ENCODE peak calls at places on chromosomes 1 and 21, in ten cellular contexts. R, L, P, T, D, N, V, X, S and Q are unnamed samples.

GRCh38 chr1:247857986-247858356 is 984 bp downstream of the TRIM58 start:
- DNase-seq in R (no peak), L (no peak), P (no peak), T (no peak), D (no peak), N (no peak), V (no peak), X (peak), S (no peak), Q (no peak)

GRCh38 chr1:24705260-24706073 is 39.8 kb upstream of the CLIC4 start:
- DNase-seq in R (peak), L (peak), P (no peak), T (peak), D (peak), N (peak), V (peak), X (peak), S (no peak), Q (peak)

GRCh38 chr21:39915881-39916280 is 48.6 kb downstream of the PCP4 start:
- DNase-seq in R (no peak), L (no peak), P (no peak), T (no peak), D (no peak), N (no peak), V (peak), X (no peak), S (no peak), Q (no peak)

GRCh38 chr21:45973475-45974072 is 8.0 kb upstream of the COL6A1 start:
- DNase-seq in R (peak), L (peak), P (no peak), T (peak), D (peak), N (peak), V (peak), X (peak), S (no peak), Q (peak)

GRCh38 chr1:213997772-213998107 is 10.0 kb downstream of the PROX1 start:
- DNase-seq in R (no peak), L (no peak), P (no peak), T (no peak), D (no peak), N (no peak), V (no peak), X (no peak), S (no peak), Q (no peak)

GRCh38 chr1:76942549-76942948 is 75.3 kb downstream of the ST6GALNAC5 start:
- DNase-seq in R (no peak), L (no peak), P (no peak), T (no peak), D (no peak), N (no peak), V (peak), X (no peak), S (no peak), Q (no peak)

GRCh38 chr1:97796716-97797115 is 124.1 kb downstream of the DPYD start:
- DNase-seq in R (no peak), L (no peak), P (no peak), T (no peak), D (no peak), N (no peak), V (peak), X (no peak), S (no peak), Q (no peak)

GRCh38 chr1:193115629-193116227 is 6.1 kb upstream of the CDC73 start:
- DNase-seq in R (no peak), L (no peak), P (no peak), T (no peak), D (no peak), N (no peak), V (peak), X (no peak), S (no peak), Q (no peak)

GRCh38 chr1:28631713-28632112 is 11.2 kb downstream of the TAF12 start:
- DNase-seq in R (peak), L (no peak), P (no peak), T (no peak), D (no peak), N (no peak), V (no peak), X (no peak), S (no peak), Q (no peak)

GRCh38 chr21:26389971-26390641 is 183.0 kb downstream of the CYYR1 start:
- DNase-seq in R (peak), L (no peak), P (no peak), T (peak), D (no peak), N (no peak), V (peak), X (no peak), S (no peak), Q (no peak)

GRCh38 chr1:178241837-178242236 is 147.9 kb downstream of the RASAL2 start:
- DNase-seq in R (no peak), L (no peak), P (no peak), T (no peak), D (no peak), N (no peak), V (no peak), X (no peak), S (no peak), Q (no peak)
- TF ChIP-seq CTCF in R (no peak), L (no peak), P (no peak), T (no peak), D (peak), N (no peak), V (peak), X (no peak), S (no peak), Q (peak)

GRCh38 chr1:100412980-100413379 is 60.7 kb downstream of the CDC14A start:
- DNase-seq in R (no peak), L (no peak), P (no peak), T (no peak), D (no peak), N (no peak), V (no peak), X (no peak), S (no peak), Q (no peak)
- TF ChIP-seq CTCF in R (no peak), L (no peak), P (no peak), T (no peak), D (no peak), N (no peak), V (no peak), X (no peak), S (no peak), Q (no peak)

GRCh38 chr1:15323989-15324866 is 77.2 kb downstream of the FHAD1 start:
- DNase-seq in R (no peak), L (no peak), P (no peak), T (no peak), D (no peak), N (no peak), V (no peak), X (peak), S (no peak), Q (no peak)

GRCh38 chr1:15324867-15325335 is 77.9 kb downstream of the FHAD1 start:
- DNase-seq in R (no peak), L (no peak), P (no peak), T (no peak), D (no peak), N (no peak), V (no peak), X (no peak), S (no peak), Q (no peak)

GRCh38 chr1:15326691-15327530 is 79.9 kb downstream of the FHAD1 start:
- DNase-seq in R (no peak), L (no peak), P (no peak), T (no peak), D (no peak), N (no peak), V (peak), X (no peak), S (no peak), Q (no peak)

GRCh38 chr1:15323351-15323988 is 76.4 kb downstream of the FHAD1 start:
- DNase-seq in R (peak), L (peak), P (peak), T (peak), D (peak), N (peak), V (peak), X (peak), S (peak), Q (peak)

DNA sequence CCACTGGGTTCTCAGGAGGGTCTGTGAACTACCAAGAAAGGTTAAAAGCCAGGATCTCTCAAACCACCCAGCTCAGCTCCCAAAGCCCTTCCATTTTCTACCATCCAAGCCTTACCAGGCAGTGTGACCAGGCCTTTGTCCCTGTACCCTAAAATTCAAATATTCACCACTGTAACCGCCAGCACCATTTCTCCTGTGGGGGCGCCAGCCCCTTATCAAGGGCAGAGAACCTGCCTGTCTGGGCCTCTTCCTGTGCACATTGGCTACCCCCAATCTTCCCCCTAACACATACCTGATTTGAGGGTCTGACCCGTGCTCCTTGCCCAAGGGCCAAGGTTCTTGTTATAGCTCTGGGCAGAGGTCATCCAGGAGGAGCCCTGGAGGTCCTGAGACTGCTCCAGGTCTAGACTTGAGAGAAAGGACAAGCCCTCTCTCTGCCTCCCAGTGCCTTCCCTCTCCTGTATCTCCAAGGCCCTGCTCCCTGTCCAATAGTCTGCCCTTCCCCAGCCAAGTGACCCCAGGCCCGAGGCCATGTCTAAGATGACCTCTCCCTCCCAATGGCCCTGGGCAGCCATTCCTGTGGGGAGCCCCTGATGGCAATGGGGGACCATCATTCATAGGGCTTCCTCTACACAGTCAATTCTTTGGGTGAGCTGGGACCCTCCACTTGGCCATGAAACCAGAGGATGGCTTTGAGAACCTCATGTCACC is 78.5 kb downstream of the FHAD1 start:
- DNase-seq in R (no peak), L (no peak), P (no peak), T (no peak), D (no peak), N (no peak), V (no peak), X (peak), S (no peak), Q (no peak)
- TF ChIP-seq CTCF in R (no peak), L (no peak), P (peak), T (no peak), D (peak), N (no peak), V (no peak), X (peak), S (no peak), Q (no peak)

DNA sequence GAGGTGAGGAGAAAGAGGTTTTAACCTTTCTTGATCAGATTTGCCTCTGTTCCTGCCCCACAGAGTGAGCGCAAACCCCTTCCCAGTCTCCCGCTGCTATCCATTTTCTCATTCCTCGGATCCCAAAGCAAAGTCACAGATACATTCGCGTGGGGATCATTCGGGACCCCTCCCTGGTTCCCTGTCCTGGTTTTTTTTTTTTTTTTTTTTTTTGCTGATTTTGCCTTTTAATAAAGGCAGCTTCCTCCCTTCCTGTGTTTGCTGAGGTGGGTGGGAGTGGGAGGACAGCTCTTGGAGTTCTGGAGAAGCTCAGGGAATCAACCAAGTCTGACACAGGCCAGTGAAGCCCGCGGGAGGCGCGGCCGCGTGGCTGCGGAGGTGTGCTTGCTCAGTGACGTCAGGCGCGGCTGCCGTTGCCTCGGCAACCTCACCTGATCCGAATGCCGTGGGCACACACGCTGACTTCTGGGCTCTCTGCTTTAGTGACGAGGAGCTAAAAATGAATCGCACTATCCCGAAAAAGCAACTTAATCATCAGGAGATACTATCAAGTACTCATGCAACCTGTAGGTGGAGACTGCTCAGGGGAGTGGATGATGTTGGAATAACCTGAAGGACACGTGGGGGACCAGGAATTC is 106.4 kb downstream of the TBX19 start:
- DNase-seq in R (peak), L (peak), P (no peak), T (no peak), D (peak), N (no peak), V (peak), X (peak), S (no peak), Q (peak)
- TF ChIP-seq CTCF in R (no peak), L (no peak), P (no peak), T (no peak), D (peak), N (no peak), V (no peak), X (no peak), S (no peak), Q (no peak)

DNA sequence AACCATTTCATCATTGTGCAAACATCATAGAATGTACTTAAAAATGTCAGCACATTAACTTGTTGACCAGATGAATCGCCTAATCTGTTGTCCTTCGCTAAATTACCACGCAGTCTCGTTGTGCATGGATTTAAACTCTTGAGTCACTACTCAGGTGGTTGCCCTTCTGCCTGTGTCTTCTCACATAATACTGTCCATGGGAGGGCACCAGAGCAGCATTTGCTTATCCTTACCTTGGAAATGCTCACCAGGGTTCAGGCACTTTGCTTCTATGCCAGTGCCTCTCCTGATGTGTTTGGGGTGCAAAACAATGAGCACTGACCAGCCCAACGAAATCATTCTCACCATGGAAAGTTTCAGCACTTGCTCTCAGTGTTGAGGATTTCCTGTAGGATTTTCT is 559.9 kb downstream of the RWDD3 start:
- DNase-seq in R (no peak), L (no peak), P (no peak), T (no peak), D (peak), N (no peak), V (no peak), X (peak), S (no peak), Q (no peak)
- TF ChIP-seq CTCF in R (no peak), L (no peak), P (no peak), T (no peak), D (peak), N (no peak), V (no peak), X (peak), S (no peak), Q (no peak)